ENCODE peak calls at places on chromosomes 6 and 20, in six cellular contexts. H, N, A, Y, P and R are unnamed samples.

GRCh38 chr20:10519361-10520048 is 84.4 kb downstream of the SLX4IP start:
- DNase-seq in H (no peak), N (peak), A (no peak), Y (no peak), P (peak), R (peak)

GRCh38 chr6:111382476-111383294 is 100.3 kb downstream of the REV3L start:
- DNase-seq in H (no peak), N (peak), A (no peak), Y (peak), P (peak), R (no peak)

GRCh38 chr6:134111062-134111677 is 58.7 kb upstream of the SLC2A12 start:
- DNase-seq in H (no peak), N (peak), A (peak), Y (peak), P (peak), R (peak)

GRCh38 chr6:30091577-30092381 is 16.2 kb upstream of the RNF39 start:
- DNase-seq in H (no peak), N (peak), A (no peak), Y (no peak), P (peak), R (peak)

GRCh38 chr6:119526609-119527605 is 177.3 kb upstream of the MAN1A1 start:
- DNase-seq in H (no peak), N (no peak), A (no peak), Y (no peak), P (no peak), R (peak)

GRCh38 chr20:62487-62886 is 25.0 kb upstream of the DEFB125 start:
- DNase-seq in H (no peak), N (no peak), A (no peak), Y (no peak), P (no peak), R (no peak)

GRCh38 chr6:40555092-40555491 is 32.1 kb downstream of the LRFN2 start:
- DNase-seq in H (no peak), N (no peak), A (no peak), Y (no peak), P (no peak), R (no peak)

GRCh38 chr6:164185342-164185920 is 770.9 kb downstream of the QKI start:
- DNase-seq in H (no peak), N (no peak), A (no peak), Y (peak), P (no peak), R (no peak)

GRCh38 chr6:125647391-125647790 is 102.0 kb upstream of the HEY2 start:
- DNase-seq in H (no peak), N (no peak), A (no peak), Y (no peak), P (no peak), R (no peak)

GRCh38 chr6:107361568-107362270 is 97.6 kb downstream of the PDSS2 start:
- DNase-seq in H (no peak), N (peak), A (no peak), Y (no peak), P (peak), R (peak)

GRCh38 chr6:2197177-2197671 is 48.2 kb downstream of the GMDS start:
- DNase-seq in H (no peak), N (peak), A (no peak), Y (no peak), P (peak), R (peak)

GRCh38 chr6:62707156-62707555 is 421.1 kb upstream of the KHDRBS2 start:
- DNase-seq in H (no peak), N (no peak), A (no peak), Y (no peak), P (no peak), R (no peak)

GRCh38 chr20:13128173-13128572 is 92.9 kb upstream of the ISM1 start:
- DNase-seq in H (no peak), N (no peak), A (no peak), Y (no peak), P (no peak), R (no peak)

GRCh38 chr6:6891074-6891754 is 216.5 kb upstream of the RREB1 start:
- DNase-seq in H (no peak), N (no peak), A (no peak), Y (no peak), P (no peak), R (no peak)

GRCh38 chr6:130829333-130829910 is 2.2 kb downstream of the SMLR1 start:
- DNase-seq in H (no peak), N (no peak), A (no peak), Y (no peak), P (no peak), R (no peak)

GRCh38 chr6:35148167-35148741 is 7.1 kb upstream of the TCP11 start:
- DNase-seq in H (no peak), N (peak), A (no peak), Y (no peak), P (peak), R (peak)

GRCh38 chr6:31070711-31071197 is 41.6 kb downstream of the C6orf15 start:
- DNase-seq in H (no peak), N (peak), A (no peak), Y (peak), P (peak), R (peak)

GRCh38 chr20:17995967-17996819 is 27.4 kb downstream of the MGME1 start:
- DNase-seq in H (peak), N (peak), A (peak), Y (peak), P (peak), R (peak)

GRCh38 chr6:53312355-53312754 is 36.4 kb downstream of the ELOVL5 start:
- DNase-seq in H (no peak), N (no peak), A (no peak), Y (no peak), P (peak), R (no peak)

GRCh38 chr20:10313215-10313614 is 94.6 kb downstream of the SNAP25 start:
- DNase-seq in H (no peak), N (no peak), A (no peak), Y (no peak), P (no peak), R (peak)

GRCh38 chr6:10030942-10031537 is 383.8 kb downstream of the TFAP2A start:
- DNase-seq in H (peak), N (peak), A (no peak), Y (peak), P (peak), R (no peak)

GRCh38 chr6:102022803-102023202 is 629.3 kb downstream of the GRIK2 start:
- DNase-seq in H (no peak), N (no peak), A (no peak), Y (no peak), P (no peak), R (no peak)

GRCh38 chr20:4041748-4042411 is 26.5 kb upstream of the RNF24 start:
- DNase-seq in H (peak), N (peak), A (no peak), Y (no peak), P (peak), R (peak)

GRCh38 chr6:26031595-26032386 is 55.4 kb upstream of the HFE start:
- DNase-seq in H (peak), N (peak), A (no peak), Y (peak), P (peak), R (peak)

GRCh38 chr6:154471609-154472362 is 38.7 kb downstream of the CNKSR3 start:
- DNase-seq in H (no peak), N (no peak), A (no peak), Y (no peak), P (no peak), R (no peak)

GRCh38 chr6:166737231-166737630 is 110.2 kb upstream of the RPS6KA2 start:
- DNase-seq in H (no peak), N (no peak), A (no peak), Y (no peak), P (peak), R (no peak)

GRCh38 chr6:2504495-2505064 is 246.1 kb downstream of the MYLK4 start:
- DNase-seq in H (no peak), N (no peak), A (no peak), Y (no peak), P (no peak), R (no peak)

GRCh38 chr20:3041818-3042504 is 1.5 kb upstream of the GNRH2 start:
- DNase-seq in H (peak), N (peak), A (no peak), Y (no peak), P (peak), R (peak)

GRCh38 chr6:128432394-128432793 is 88.0 kb downstream of the PTPRK start:
- DNase-seq in H (no peak), N (peak), A (no peak), Y (no peak), P (peak), R (peak)

GRCh38 chr6:155418017-155418749 is 37.5 kb downstream of the NOX3 start:
- DNase-seq in H (no peak), N (peak), A (peak), Y (no peak), P (peak), R (peak)

GRCh38 chr6:26140254-26140966 is 53.2 kb downstream of the HFE start:
- DNase-seq in H (no peak), N (no peak), A (no peak), Y (no peak), P (no peak), R (no peak)

GRCh38 chr6:53694800-53695394 is 29.3 kb upstream of the KLHL31 start:
- DNase-seq in H (no peak), N (no peak), A (no peak), Y (no peak), P (no peak), R (no peak)

GRCh38 chr6:111689946-111690345 is 84.3 kb upstream of the TRAF3IP2 start:
- DNase-seq in H (no peak), N (no peak), A (no peak), Y (no peak), P (no peak), R (no peak)

GRCh38 chr6:45366534-45366933 is 11.2 kb downstream of the SUPT3H start:
- DNase-seq in H (no peak), N (no peak), A (no peak), Y (no peak), P (no peak), R (no peak)

GRCh38 chr6:465531-466348 is 74.2 kb downstream of the IRF4 start:
- DNase-seq in H (no peak), N (no peak), A (no peak), Y (no peak), P (no peak), R (no peak)

GRCh38 chr6:141415896-141416295 is 716.8 kb upstream of the GJE1 start:
- DNase-seq in H (no peak), N (peak), A (no peak), Y (no peak), P (peak), R (peak)

GRCh38 chr6:52261229-52261628 is 16.9 kb upstream of the IL17F start:
- DNase-seq in H (no peak), N (peak), A (no peak), Y (no peak), P (peak), R (peak)

GRCh38 chr6:106685833-106686232 is 56.5 kb downstream of the QRSL1 start:
- DNase-seq in H (no peak), N (no peak), A (no peak), Y (no peak), P (peak), R (no peak)

GRCh38 chr6:157891544-157892362 is 68.7 kb downstream of the SNX9 start:
- DNase-seq in H (no peak), N (peak), A (no peak), Y (no peak), P (peak), R (no peak)